ENCODE peak calls at places on chromosome 17, in five cellular contexts. N is GM23248, T is HCT116, D is fibroblast of lung, A is IMR-90. X is an unnamed sample.

GRCh38 chr17:80847506-80848230 is 144.0 kb upstream of the CHMP6 start:
- DNase-seq in N (no peak), T (no peak), D (no peak), A (no peak), X (no peak)

GRCh38 chr17:17398188-17398927 is 78.4 kb upstream of the MED9 start:
- DNase-seq in N (peak; percentile 76), T (no peak), D (peak; percentile 41), A (peak; percentile 34), X (no peak)

GRCh38 chr17:75888484-75888883 is 8.3 kb downstream of the TRIM65 start:
- DNase-seq in N (no peak), T (no peak), D (no peak), A (no peak), X (no peak)

GRCh38 chr17:21213005-21213404 is 956 bp downstream of the TMEM11 start:
- DNase-seq in N (peak; percentile 27), T (no peak), D (no peak), A (no peak), X (no peak)

GRCh38 chr17:57420674-57421392 is 164.5 kb downstream of the MSI2 start:
- DNase-seq in N (no peak), T (no peak), D (no peak), A (no peak), X (no peak)

GRCh38 chr17:41678411-41678906 is 10.2 kb upstream of the EIF1 start:
- DNase-seq in N (no peak), T (no peak), D (no peak), A (peak; percentile 9), X (no peak)

GRCh38 chr17:47311420-47311819 is 12.3 kb upstream of the EFCAB13 start:
- DNase-seq in N (no peak), T (no peak), D (no peak), A (no peak), X (no peak)

GRCh38 chr17:59785091-59785799 is 77.8 kb downstream of the VMP1 start:
- DNase-seq in N (peak; percentile 31), T (no peak), D (peak; percentile 42), A (no peak), X (no peak)

GRCh38 chr17:41082565-41083136 is 1.3 kb upstream of the KRTAP4-7 start:
- DNase-seq in N (peak; percentile 38), T (no peak), D (no peak), A (peak; percentile 35), X (no peak)

GRCh38 chr17:80504671-80505413 is 28.4 kb upstream of the NPTX1 start:
- DNase-seq in N (peak; percentile 95), T (no peak), D (no peak), A (peak; percentile 85), X (no peak)

GRCh38 chr17:40618754-40619625 is 28.6 kb downstream of the SMARCE1 start:
- DNase-seq in N (no peak), T (no peak), D (no peak), A (no peak), X (no peak)

GRCh38 chr17:74467221-74467951 is 952 bp downstream of the CD300A start:
- DNase-seq in N (no peak), T (no peak), D (no peak), A (no peak), X (no peak)

GRCh38 chr17:14301761-14302401 is 1.0 kb downstream of the HS3ST3B1 start:
- DNase-seq in N (peak; percentile 74), T (no peak), D (peak; percentile 65), A (peak; percentile 48), X (no peak)

GRCh38 chr17:65294184-65294719 is 157.1 kb downstream of the RGS9 start:
- DNase-seq in N (peak; percentile 83), T (peak; percentile 72), D (peak; percentile 74), A (peak; percentile 71), X (peak; percentile 42)

GRCh38 chr17:81460856-81461460 is 51.6 kb downstream of the ACTG1 start:
- DNase-seq in N (no peak), T (no peak), D (no peak), A (no peak), X (no peak)

GRCh38 chr17:43714338-43715149 is 44.0 kb downstream of the SOST start:
- DNase-seq in N (peak; percentile 60), T (no peak), D (no peak), A (peak; percentile 53), X (no peak)

GRCh38 chr17:65156185-65156834 is 19.1 kb downstream of the RGS9 start:
- DNase-seq in N (no peak), T (no peak), D (no peak), A (no peak), X (no peak)

GRCh38 chr17:64146418-64147109 is 16.6 kb upstream of the ERN1 start:
- DNase-seq in N (peak; percentile 76), T (no peak), D (peak; percentile 83), A (peak; percentile 72), X (no peak)

GRCh38 chr17:73423159-73423715 is 111.4 kb upstream of the CDC42EP4 start:
- DNase-seq in N (no peak), T (no peak), D (no peak), A (no peak), X (no peak)

GRCh38 chr17:9003355-9004131 is 17.8 kb upstream of the NTN1 start:
- DNase-seq in N (peak; percentile 12), T (no peak), D (no peak), A (no peak), X (peak; percentile 88)

GRCh38 chr17:28970879-28971278 is 19.6 kb upstream of the PHF12 start:
- DNase-seq in N (no peak), T (no peak), D (no peak), A (no peak), X (no peak)

GRCh38 chr17:35900693-35901487 is 20.7 kb upstream of the CCL5 start:
- DNase-seq in N (peak; percentile 42), T (no peak), D (peak; percentile 22), A (no peak), X (no peak)

GRCh38 chr17:76878568-76878967 is 10.4 kb downstream of the MGAT5B start:
- DNase-seq in N (no peak), T (no peak), D (no peak), A (no peak), X (no peak)

GRCh38 chr17:82300707-82301270 is 16.6 kb downstream of the CD7 start:
- DNase-seq in N (peak; percentile 72), T (no peak), D (peak; percentile 63), A (peak; percentile 37), X (no peak)

GRCh38 chr17:64662774-64663367 is 764 bp upstream of the SMURF2 start:
- DNase-seq in N (no peak), T (peak; percentile 82), D (no peak), A (no peak), X (no peak)

GRCh38 chr17:37488607-37489196 is 989 bp upstream of the DUSP14 start:
- DNase-seq in N (peak; percentile 99), T (peak; percentile 94), D (peak; percentile 94), A (peak; percentile 97), X (peak; percentile 33)

GRCh38 chr17:29379084-29379811 is 10.9 kb upstream of the TAOK1 start:
- DNase-seq in N (peak; percentile 14), T (no peak), D (peak; percentile 23), A (no peak), X (no peak)

GRCh38 chr17:19409509-19409908 is 1.5 kb upstream of the RNF112 start:
- DNase-seq in N (peak; percentile 97), T (peak; percentile 64), D (no peak), A (peak; percentile 91), X (no peak)

GRCh38 chr17:75504347-75505151 is 10.8 kb downstream of the CASKIN2 start:
- DNase-seq in N (peak; percentile 48), T (no peak), D (no peak), A (no peak), X (no peak)

GRCh38 chr17:45870342-45870974 is 23.9 kb upstream of the MAPT start:
- DNase-seq in N (no peak), T (no peak), D (no peak), A (no peak), X (no peak)

GRCh38 chr17:74243013-74243755 is 29.8 kb downstream of the TTYH2 start:
- DNase-seq in N (no peak), T (no peak), D (no peak), A (no peak), X (no peak)

GRCh38 chr17:77366206-77366557 is 225.4 kb downstream of the SEC14L1 start:
- DNase-seq in N (peak; percentile 46), T (no peak), D (no peak), A (peak; percentile 46), X (no peak)

GRCh38 chr17:1074886-1075665 is 78.1 kb downstream of the TIMM22 start:
- DNase-seq in N (no peak), T (no peak), D (no peak), A (no peak), X (no peak)

GRCh38 chr17:74550602-74551001 is 4.7 kb upstream of the CD300C start:
- DNase-seq in N (no peak), T (no peak), D (no peak), A (no peak), X (no peak)

GRCh38 chr17:44385287-44386181 is 3.9 kb downstream of the ITGA2B start:
- DNase-seq in N (peak; percentile 73), T (peak; percentile 61), D (peak; percentile 70), A (peak; percentile 55), X (peak; percentile 80)

GRCh38 chr17:68383443-68384321 is 73.6 kb downstream of the WIPI1 start:
- DNase-seq in N (peak; percentile 91), T (peak; percentile 86), D (peak; percentile 94), A (peak; percentile 94), X (no peak)
- H3K4me2 ChIP-seq in N (peak overlapping the region; percentile 84), T (peak overlapping the region; percentile 60), D (peak overlapping the region; percentile 69), A (peak overlapping the region; percentile 77), X (no peak overlapping the region)

DNA sequence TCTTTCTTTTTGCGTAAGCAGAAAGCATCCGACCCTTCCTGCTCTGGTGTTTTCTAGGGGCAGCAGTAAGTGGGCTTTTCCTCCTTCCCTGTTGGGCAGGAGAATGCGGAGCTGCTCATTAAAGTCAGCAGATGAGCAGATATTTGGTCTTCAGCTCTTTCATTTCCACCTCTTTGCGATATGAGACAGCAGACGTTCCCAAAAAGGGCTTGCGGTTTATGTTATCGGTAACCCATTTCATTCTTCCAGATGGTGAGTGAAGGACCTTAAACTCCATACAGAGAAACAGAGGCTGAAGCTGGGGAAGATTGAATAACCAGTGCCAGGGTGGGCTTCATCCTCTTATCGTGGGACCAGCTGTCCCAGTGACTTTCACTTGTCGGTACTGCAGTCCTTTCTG is 40.7 kb downstream of the KSR1 start:
- DNase-seq in N (no peak), T (no peak), D (no peak), A (no peak), X (no peak)
- H3K4me2 ChIP-seq in N (no peak overlapping the region), T (no peak overlapping the region), D (no peak overlapping the region), A (no peak overlapping the region), X (no peak overlapping the region)

GRCh38 chr17:34301986-34302385 is 16.4 kb downstream of the CCL11 start:
- DNase-seq in N (peak; percentile 61), T (no peak), D (no peak), A (peak; percentile 20), X (no peak)
- H3K4me2 ChIP-seq in N (no peak overlapping the region), T (no peak overlapping the region), D (no peak overlapping the region), A (no peak overlapping the region), X (no peak overlapping the region)

DNA sequence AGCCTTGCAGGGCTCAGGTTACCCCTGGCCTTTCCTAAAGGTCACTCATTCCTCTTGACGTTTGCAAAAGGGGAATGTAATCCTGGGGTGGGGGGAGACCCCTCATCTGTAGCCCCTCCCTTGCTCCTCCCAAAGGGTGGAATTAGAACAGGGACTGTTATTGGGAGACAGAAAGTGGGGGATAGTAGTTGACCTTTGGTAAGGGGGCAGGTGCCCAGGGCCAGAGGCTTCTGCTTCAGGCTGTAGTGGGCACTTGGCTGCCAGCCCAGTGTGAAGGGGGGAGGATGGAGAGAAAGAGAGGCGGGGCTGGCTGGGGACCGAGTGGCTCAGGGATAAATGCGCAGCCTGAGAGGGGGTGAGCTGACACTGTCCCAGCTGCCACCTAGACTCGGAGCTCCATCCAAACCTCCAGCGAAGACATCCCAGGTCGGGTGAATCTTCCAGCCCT is at the start of gene ENO3:
- DNase-seq in N (no peak), T (no peak), D (no peak), A (no peak), X (peak; percentile 76)
- H3K4me2 ChIP-seq in N (peak within 1 kb of the TSS; percentile 50), T (peak within 1 kb of the TSS; percentile 100), D (peak within 1 kb of the TSS; percentile 66), A (peak within 1 kb of the TSS; percentile 64), X (peak within 1 kb of the TSS; percentile 89)